ENCODE peak calls at places on chromosome 1, in nine cellular contexts. D, J, W, F, Y, S, E, U and N are unnamed samples.

GRCh38 chr1:151839457-151840409 is at the start of gene C2CD4D:
- DNase-seq in D (peak; percentile 48), J (no peak), W (peak; percentile 69), F (no peak), Y (peak; percentile 71), S (peak; percentile 88), E (peak; percentile 31), U (no peak), N (no peak)

GRCh38 chr1:219347843-219348475 is 174.3 kb downstream of the LYPLAL1 start:
- DNase-seq in D (peak; percentile 70), J (peak; percentile 62), W (no peak), F (peak; percentile 87), Y (no peak), S (no peak), E (peak; percentile 68), U (peak; percentile 31), N (no peak)

GRCh38 chr1:47684964-47685762 is 247.3 kb downstream of the FOXD2 start:
- DNase-seq in D (no peak), J (peak; percentile 36), W (no peak), F (no peak), Y (no peak), S (peak; percentile 33), E (no peak), U (peak; percentile 69), N (no peak)

GRCh38 chr1:66450043-66450514 is 83.9 kb upstream of the SGIP1 start:
- DNase-seq in D (no peak), J (no peak), W (no peak), F (no peak), Y (no peak), S (no peak), E (no peak), U (no peak), N (peak; percentile 26)

GRCh38 chr1:181704556-181704955 is 221.2 kb downstream of the CACNA1E start:
- DNase-seq in D (no peak), J (no peak), W (no peak), F (no peak), Y (no peak), S (no peak), E (no peak), U (no peak), N (no peak)

GRCh38 chr1:171257207-171258052 is 9.1 kb downstream of the FMO1 start:
- DNase-seq in D (no peak), J (peak; percentile 67), W (no peak), F (no peak), Y (no peak), S (no peak), E (no peak), U (peak; percentile 8), N (peak; percentile 47)

GRCh38 chr1:156119503-156120209 is 5.1 kb downstream of the LMNA start:
- DNase-seq in D (peak; percentile 59), J (peak; percentile 86), W (peak; percentile 44), F (no peak), Y (peak; percentile 41), S (no peak), E (no peak), U (peak; percentile 78), N (peak; percentile 84)

GRCh38 chr1:9473032-9473792 is 66.1 kb upstream of the SLC25A33 start:
- DNase-seq in D (peak; percentile 72), J (peak; percentile 90), W (no peak), F (peak; percentile 88), Y (peak; percentile 26), S (no peak), E (peak; percentile 59), U (peak; percentile 96), N (peak; percentile 95)

GRCh38 chr1:109134423-109134822 is 20.5 kb downstream of the ELAPOR1 start:
- DNase-seq in D (no peak), J (no peak), W (no peak), F (no peak), Y (no peak), S (no peak), E (no peak), U (no peak), N (no peak)

GRCh38 chr1:166166400-166166699 is 451 bp downstream of the FAM78B start:
- DNase-seq in D (no peak), J (no peak), W (no peak), F (peak; percentile 74), Y (no peak), S (peak; percentile 62), E (no peak), U (no peak), N (no peak)

GRCh38 chr1:166164995-166165660 is 1.7 kb downstream of the FAM78B start:
- DNase-seq in D (peak; percentile 55), J (peak; percentile 68), W (peak; percentile 65), F (peak; percentile 83), Y (peak; percentile 38), S (peak; percentile 83), E (peak; percentile 54), U (peak; percentile 79), N (peak; percentile 68)

GRCh38 chr1:166164646-166164994 is 2.2 kb downstream of the FAM78B start:
- DNase-seq in D (no peak), J (no peak), W (no peak), F (no peak), Y (no peak), S (no peak), E (no peak), U (no peak), N (no peak)

GRCh38 chr1:166166701-166167394 is at the start of gene FAM78B:
- DNase-seq in D (peak; percentile 84), J (peak; percentile 91), W (peak; percentile 88), F (peak; percentile 84), Y (peak; percentile 57), S (peak; percentile 77), E (peak; percentile 78), U (peak; percentile 75), N (peak; percentile 61)

GRCh38 chr1:166165661-166166399 is 971 bp downstream of the FAM78B start:
- DNase-seq in D (no peak), J (no peak), W (peak; percentile 56), F (peak; percentile 76), Y (peak; percentile 21), S (peak; percentile 66), E (peak; percentile 19), U (peak; percentile 50), N (peak; percentile 0)
- H3K4me3 ChIP-seq in D (peak overlapping the region; percentile 76), J (peak overlapping the region; percentile 46), W (peak overlapping the region; percentile 70), F (peak overlapping the region; percentile 73), Y (peak overlapping the region; percentile 76), S (peak overlapping the region; percentile 76), E (peak overlapping the region; percentile 48), U (peak overlapping the region; percentile 53), N (peak overlapping the region; percentile 79)

DNA sequence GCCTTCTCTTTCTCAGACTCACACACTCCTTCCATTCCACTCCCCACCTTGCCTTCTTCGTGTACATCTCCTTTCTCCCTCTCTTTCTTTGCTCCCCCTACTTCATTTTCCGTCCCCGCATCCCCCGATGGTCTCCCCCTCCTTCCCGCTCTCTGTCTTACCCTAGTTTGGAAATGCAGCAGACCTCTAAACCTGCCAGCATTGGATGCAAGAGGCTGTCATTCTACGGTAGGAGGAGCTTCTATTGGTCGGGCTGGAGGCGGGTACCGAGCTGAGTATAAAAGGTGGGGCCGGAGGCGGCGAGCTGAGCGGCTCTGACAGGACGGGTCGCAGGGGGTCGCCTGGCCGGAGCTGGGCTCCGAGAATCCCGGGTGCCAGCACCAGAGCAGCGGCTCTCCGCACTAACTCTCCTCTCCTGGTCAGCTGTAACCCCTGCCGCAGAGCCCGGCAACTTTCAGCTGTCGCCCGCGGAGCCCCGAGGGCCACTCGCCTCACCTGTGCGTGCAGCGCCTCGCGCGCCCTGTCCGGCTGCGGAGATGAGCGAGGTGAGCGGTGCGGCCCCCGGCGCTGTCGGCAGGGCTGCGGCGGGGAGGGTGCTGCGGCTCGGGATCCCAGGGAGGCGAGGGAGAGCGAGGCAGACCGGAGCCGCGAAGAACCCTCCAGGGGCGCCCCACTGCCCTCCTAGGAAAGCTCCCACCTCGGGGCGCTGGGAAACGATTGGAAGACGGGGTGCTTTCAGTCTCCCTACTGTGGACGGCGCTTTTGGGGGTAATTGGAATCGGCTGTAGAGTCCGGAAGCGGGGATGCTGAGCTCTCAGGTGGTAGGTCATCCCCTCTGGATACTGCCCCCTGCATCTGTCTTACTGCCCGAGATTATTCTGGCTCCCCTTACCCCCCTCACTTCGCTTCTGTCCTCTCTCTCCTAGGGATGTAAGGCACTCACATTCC is at the start of gene PCP4L1:
- DNase-seq in D (peak; percentile 20), J (peak; percentile 84), W (peak; percentile 71), F (no peak), Y (peak; percentile 36), S (peak; percentile 91), E (peak; percentile 25), U (peak; percentile 58), N (peak; percentile 39)
- H3K27me3 ChIP-seq in D (peaks cover 67% of the 10 kb centered on the region), J (peaks cover 34% of the 10 kb centered on the region), W (peaks cover 2% of the 10 kb centered on the region), F (no peaks in the 10 kb centered on the region), Y (peaks cover 8% of the 10 kb centered on the region), S (peaks cover 21% of the 10 kb centered on the region), E (peaks cover 44% of the 10 kb centered on the region), U (peaks cover 37% of the 10 kb centered on the region), N (peaks cover 57% of the 10 kb centered on the region)

GRCh38 chr1:33363470-33363861 is 42.6 kb upstream of the A3GALT2 start:
- DNase-seq in D (no peak), J (no peak), W (no peak), F (no peak), Y (peak; percentile 62), S (no peak), E (no peak), U (no peak), N (no peak)
- H3K4me3 ChIP-seq in D (peak overlapping the region; percentile 5), J (no peak overlapping the region), W (no peak overlapping the region), F (no peak overlapping the region), Y (peak overlapping the region; percentile 14), S (no peak overlapping the region), E (no peak overlapping the region), U (no peak overlapping the region), N (no peak overlapping the region)

GRCh38 chr1:1062364-1063163 is 11.5 kb downstream of the RNF223 start:
- DNase-seq in D (no peak), J (no peak), W (no peak), F (no peak), Y (no peak), S (no peak), E (no peak), U (no peak), N (no peak)

GRCh38 chr1:1058921-1059493 is 15.1 kb downstream of the RNF223 start:
- DNase-seq in D (no peak), J (no peak), W (peak; percentile 52), F (no peak), Y (no peak), S (peak; percentile 76), E (no peak), U (peak; percentile 22), N (peak; percentile 56)

GRCh38 chr1:1061682-1062363 is 12.3 kb downstream of the RNF223 start:
- DNase-seq in D (no peak), J (no peak), W (no peak), F (no peak), Y (no peak), S (no peak), E (no peak), U (no peak), N (no peak)

GRCh38 chr1:1059494-1060280 is 14.4 kb downstream of the RNF223 start:
- DNase-seq in D (peak; percentile 89), J (peak; percentile 91), W (peak; percentile 87), F (peak; percentile 95), Y (peak; percentile 71), S (peak; percentile 98), E (peak; percentile 91), U (peak; percentile 61), N (peak; percentile 93)

DNA sequence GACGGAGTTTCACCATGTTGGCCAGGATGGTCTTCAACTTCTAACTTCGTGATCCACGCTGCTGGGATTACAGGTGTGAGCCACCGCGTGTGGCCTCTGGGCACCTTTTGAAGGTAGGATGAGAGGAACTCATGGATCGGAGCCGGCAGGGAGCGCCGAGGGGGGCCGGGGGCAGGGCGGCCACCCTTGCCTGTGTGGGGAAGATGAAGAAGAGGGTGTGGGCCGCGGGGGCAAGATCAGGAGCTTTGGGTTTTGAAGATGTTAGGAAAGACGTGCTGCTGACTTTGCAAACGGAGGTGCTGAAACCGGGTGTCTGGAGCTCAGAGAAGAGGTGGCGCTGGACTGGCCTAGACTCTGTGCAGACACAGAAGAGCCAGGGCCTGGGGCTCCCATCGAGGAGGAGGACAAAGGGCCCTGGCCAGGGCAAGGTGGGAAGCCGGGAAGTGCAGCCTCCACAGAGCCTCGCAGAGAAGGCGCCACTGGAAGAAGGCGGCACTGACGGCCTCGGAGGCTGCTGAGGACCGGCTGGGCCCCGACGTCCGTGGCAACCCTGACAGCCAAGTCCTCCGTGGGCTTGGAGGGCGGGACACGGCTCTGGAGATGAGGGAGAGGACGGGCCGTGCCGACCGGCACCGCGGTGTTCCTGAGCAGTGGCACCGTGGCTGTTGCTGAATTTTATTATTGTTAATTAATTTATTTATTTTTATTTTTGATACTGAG is 13.7 kb downstream of the RNF223 start:
- DNase-seq in D (no peak), J (no peak), W (no peak), F (no peak), Y (no peak), S (no peak), E (no peak), U (no peak), N (no peak)
- H3K27me3 ChIP-seq in D (peaks cover 84% of the 10 kb centered on the region), J (peaks cover 81% of the 10 kb centered on the region), W (no peaks in the 10 kb centered on the region), F (no peaks in the 10 kb centered on the region), Y (peaks cover 9% of the 10 kb centered on the region), S (peaks cover 42% of the 10 kb centered on the region), E (peaks cover 72% of the 10 kb centered on the region), U (peaks cover 2% of the 10 kb centered on the region), N (peaks cover 33% of the 10 kb centered on the region)